ENCODE peak calls at places on chromosomes 4 and X, in nine cellular contexts. One of them, this sample, is unnamed.

GRCh38 chr4:61923179-61923578 is 723.1 kb downstream of the ADGRL3 start:
- DNase-seq in cerebellar nuclear complex: no peak
- DNase-seq in immature natural killer cell: no peak
- DNase-seq in activated naive CD8-positive, alpha-beta T cell treated with anti-CD3 and anti-CD28 coated beads for 36 hours: no peak
- DNase-seq in stimulated activated CD8-positive, alpha-beta memory T cell treated with anti-CD3 and anti-CD28 coated beads, Interleukin-2, amount 100 ng/mL, for 48 hours: no peak
- DNase-seq in progenitor cell of endocrine pancreas: no peak
- DNase-seq in testis: no peak
- DNase-seq in NCI-H1436: no peak
- DNase-seq in GM04504: no peak
- DNase-seq in this sample: no peak

GRCh38 chr4:2792711-2793577 is at the start of gene SH3BP2:
- DNase-seq in cerebellar nuclear complex: no peak
- DNase-seq in immature natural killer cell: peak
- DNase-seq in activated naive CD8-positive, alpha-beta T cell treated with anti-CD3 and anti-CD28 coated beads for 36 hours: peak
- DNase-seq in stimulated activated CD8-positive, alpha-beta memory T cell treated with anti-CD3 and anti-CD28 coated beads, Interleukin-2, amount 100 ng/mL, for 48 hours: peak
- DNase-seq in progenitor cell of endocrine pancreas: peak
- DNase-seq in testis: peak
- DNase-seq in NCI-H1436: peak
- DNase-seq in GM04504: no peak
- DNase-seq in this sample: peak

GRCh38 chr4:164748375-164748774 is 5.6 kb upstream of the SMIM31 start:
- DNase-seq in cerebellar nuclear complex: no peak
- DNase-seq in immature natural killer cell: no peak
- DNase-seq in activated naive CD8-positive, alpha-beta T cell treated with anti-CD3 and anti-CD28 coated beads for 36 hours: no peak
- DNase-seq in stimulated activated CD8-positive, alpha-beta memory T cell treated with anti-CD3 and anti-CD28 coated beads, Interleukin-2, amount 100 ng/mL, for 48 hours: no peak
- DNase-seq in progenitor cell of endocrine pancreas: no peak
- DNase-seq in testis: no peak
- DNase-seq in NCI-H1436: no peak
- DNase-seq in GM04504: no peak
- DNase-seq in this sample: no peak

GRCh38 chr4:121457278-121457875 is 76.6 kb upstream of the QRFPR start:
- DNase-seq in cerebellar nuclear complex: no peak
- DNase-seq in immature natural killer cell: no peak
- DNase-seq in activated naive CD8-positive, alpha-beta T cell treated with anti-CD3 and anti-CD28 coated beads for 36 hours: no peak
- DNase-seq in stimulated activated CD8-positive, alpha-beta memory T cell treated with anti-CD3 and anti-CD28 coated beads, Interleukin-2, amount 100 ng/mL, for 48 hours: no peak
- DNase-seq in progenitor cell of endocrine pancreas: no peak
- DNase-seq in testis: no peak
- DNase-seq in NCI-H1436: no peak
- DNase-seq in GM04504: no peak
- DNase-seq in this sample: no peak

GRCh38 chr4:83603130-83603529 is 67.2 kb downstream of the GPAT3 start:
- DNase-seq in cerebellar nuclear complex: no peak
- DNase-seq in immature natural killer cell: no peak
- DNase-seq in activated naive CD8-positive, alpha-beta T cell treated with anti-CD3 and anti-CD28 coated beads for 36 hours: no peak
- DNase-seq in stimulated activated CD8-positive, alpha-beta memory T cell treated with anti-CD3 and anti-CD28 coated beads, Interleukin-2, amount 100 ng/mL, for 48 hours: no peak
- DNase-seq in progenitor cell of endocrine pancreas: no peak
- DNase-seq in testis: no peak
- DNase-seq in NCI-H1436: no peak
- DNase-seq in GM04504: no peak
- DNase-seq in this sample: no peak

GRCh38 chr4:8594097-8595038 is 1.8 kb downstream of the CPZ start:
- DNase-seq in cerebellar nuclear complex: no peak
- DNase-seq in immature natural killer cell: no peak
- DNase-seq in activated naive CD8-positive, alpha-beta T cell treated with anti-CD3 and anti-CD28 coated beads for 36 hours: no peak
- DNase-seq in stimulated activated CD8-positive, alpha-beta memory T cell treated with anti-CD3 and anti-CD28 coated beads, Interleukin-2, amount 100 ng/mL, for 48 hours: no peak
- DNase-seq in progenitor cell of endocrine pancreas: peak
- DNase-seq in testis: peak
- DNase-seq in NCI-H1436: no peak
- DNase-seq in GM04504: peak
- DNase-seq in this sample: peak

GRCh38 chrX:68936608-68937007 is 107.8 kb downstream of the EFNB1 start:
- DNase-seq in cerebellar nuclear complex: no peak
- DNase-seq in immature natural killer cell: no peak
- DNase-seq in activated naive CD8-positive, alpha-beta T cell treated with anti-CD3 and anti-CD28 coated beads for 36 hours: no peak
- DNase-seq in stimulated activated CD8-positive, alpha-beta memory T cell treated with anti-CD3 and anti-CD28 coated beads, Interleukin-2, amount 100 ng/mL, for 48 hours: no peak
- DNase-seq in progenitor cell of endocrine pancreas: no peak
- DNase-seq in testis: no peak
- DNase-seq in NCI-H1436: no peak
- DNase-seq in GM04504: peak
- DNase-seq in this sample: peak

GRCh38 chr4:93649828-93650227 is 178.7 kb upstream of the ATOH1 start:
- DNase-seq in cerebellar nuclear complex: no peak
- DNase-seq in immature natural killer cell: no peak
- DNase-seq in activated naive CD8-positive, alpha-beta T cell treated with anti-CD3 and anti-CD28 coated beads for 36 hours: no peak
- DNase-seq in stimulated activated CD8-positive, alpha-beta memory T cell treated with anti-CD3 and anti-CD28 coated beads, Interleukin-2, amount 100 ng/mL, for 48 hours: no peak
- DNase-seq in progenitor cell of endocrine pancreas: no peak
- DNase-seq in testis: no peak
- DNase-seq in NCI-H1436: no peak
- DNase-seq in GM04504: no peak
- DNase-seq in this sample: no peak

GRCh38 chr4:168503652-168504362 is 7.0 kb downstream of the PALLD start:
- DNase-seq in cerebellar nuclear complex: no peak
- DNase-seq in immature natural killer cell: no peak
- DNase-seq in activated naive CD8-positive, alpha-beta T cell treated with anti-CD3 and anti-CD28 coated beads for 36 hours: no peak
- DNase-seq in stimulated activated CD8-positive, alpha-beta memory T cell treated with anti-CD3 and anti-CD28 coated beads, Interleukin-2, amount 100 ng/mL, for 48 hours: no peak
- DNase-seq in progenitor cell of endocrine pancreas: no peak
- DNase-seq in testis: no peak
- DNase-seq in NCI-H1436: no peak
- DNase-seq in GM04504: no peak
- DNase-seq in this sample: no peak

GRCh38 chr4:52750819-52751348 is 341 bp downstream of the ERVMER34-1 start:
- DNase-seq in cerebellar nuclear complex: no peak
- DNase-seq in immature natural killer cell: no peak
- DNase-seq in activated naive CD8-positive, alpha-beta T cell treated with anti-CD3 and anti-CD28 coated beads for 36 hours: peak
- DNase-seq in stimulated activated CD8-positive, alpha-beta memory T cell treated with anti-CD3 and anti-CD28 coated beads, Interleukin-2, amount 100 ng/mL, for 48 hours: no peak
- DNase-seq in progenitor cell of endocrine pancreas: peak
- DNase-seq in testis: peak
- DNase-seq in NCI-H1436: no peak
- DNase-seq in GM04504: no peak
- DNase-seq in this sample: no peak

GRCh38 chr4:126790633-126791032 is 842.1 kb upstream of the INTU start:
- DNase-seq in cerebellar nuclear complex: no peak
- DNase-seq in immature natural killer cell: no peak
- DNase-seq in activated naive CD8-positive, alpha-beta T cell treated with anti-CD3 and anti-CD28 coated beads for 36 hours: no peak
- DNase-seq in stimulated activated CD8-positive, alpha-beta memory T cell treated with anti-CD3 and anti-CD28 coated beads, Interleukin-2, amount 100 ng/mL, for 48 hours: no peak
- DNase-seq in progenitor cell of endocrine pancreas: no peak
- DNase-seq in testis: no peak
- DNase-seq in NCI-H1436: no peak
- DNase-seq in GM04504: no peak
- DNase-seq in this sample: no peak

GRCh38 chr4:98586634-98587354 is 71.6 kb downstream of the TSPAN5 start:
- DNase-seq in cerebellar nuclear complex: no peak
- DNase-seq in immature natural killer cell: no peak
- DNase-seq in activated naive CD8-positive, alpha-beta T cell treated with anti-CD3 and anti-CD28 coated beads for 36 hours: no peak
- DNase-seq in stimulated activated CD8-positive, alpha-beta memory T cell treated with anti-CD3 and anti-CD28 coated beads, Interleukin-2, amount 100 ng/mL, for 48 hours: no peak
- DNase-seq in progenitor cell of endocrine pancreas: no peak
- DNase-seq in testis: no peak
- DNase-seq in NCI-H1436: no peak
- DNase-seq in GM04504: no peak
- DNase-seq in this sample: no peak

GRCh38 chr4:140806175-140806574 is 50.0 kb upstream of the TBC1D9 start:
- DNase-seq in cerebellar nuclear complex: no peak
- DNase-seq in immature natural killer cell: no peak
- DNase-seq in activated naive CD8-positive, alpha-beta T cell treated with anti-CD3 and anti-CD28 coated beads for 36 hours: no peak
- DNase-seq in stimulated activated CD8-positive, alpha-beta memory T cell treated with anti-CD3 and anti-CD28 coated beads, Interleukin-2, amount 100 ng/mL, for 48 hours: no peak
- DNase-seq in progenitor cell of endocrine pancreas: no peak
- DNase-seq in testis: no peak
- DNase-seq in NCI-H1436: no peak
- DNase-seq in GM04504: no peak
- DNase-seq in this sample: no peak

GRCh38 chr4:37715889-37716402 is 29.8 kb upstream of the RELL1 start:
- DNase-seq in cerebellar nuclear complex: no peak
- DNase-seq in immature natural killer cell: no peak
- DNase-seq in activated naive CD8-positive, alpha-beta T cell treated with anti-CD3 and anti-CD28 coated beads for 36 hours: peak
- DNase-seq in stimulated activated CD8-positive, alpha-beta memory T cell treated with anti-CD3 and anti-CD28 coated beads, Interleukin-2, amount 100 ng/mL, for 48 hours: no peak
- DNase-seq in progenitor cell of endocrine pancreas: no peak
- DNase-seq in testis: no peak
- DNase-seq in NCI-H1436: peak
- DNase-seq in GM04504: no peak
- DNase-seq in this sample: peak

GRCh38 chrX:15714529-15714928 is 23.5 kb upstream of the CA5B start:
- DNase-seq in cerebellar nuclear complex: no peak
- DNase-seq in immature natural killer cell: no peak
- DNase-seq in activated naive CD8-positive, alpha-beta T cell treated with anti-CD3 and anti-CD28 coated beads for 36 hours: no peak
- DNase-seq in stimulated activated CD8-positive, alpha-beta memory T cell treated with anti-CD3 and anti-CD28 coated beads, Interleukin-2, amount 100 ng/mL, for 48 hours: no peak
- DNase-seq in progenitor cell of endocrine pancreas: no peak
- DNase-seq in testis: peak
- DNase-seq in NCI-H1436: no peak
- DNase-seq in GM04504: no peak
- DNase-seq in this sample: no peak

GRCh38 chrX:45762699-45763647 is 562.3 kb upstream of the DIPK2B start:
- DNase-seq in cerebellar nuclear complex: no peak
- DNase-seq in immature natural killer cell: no peak
- DNase-seq in activated naive CD8-positive, alpha-beta T cell treated with anti-CD3 and anti-CD28 coated beads for 36 hours: no peak
- DNase-seq in stimulated activated CD8-positive, alpha-beta memory T cell treated with anti-CD3 and anti-CD28 coated beads, Interleukin-2, amount 100 ng/mL, for 48 hours: no peak
- DNase-seq in progenitor cell of endocrine pancreas: no peak
- DNase-seq in testis: no peak
- DNase-seq in NCI-H1436: no peak
- DNase-seq in GM04504: no peak
- DNase-seq in this sample: no peak

GRCh38 chr4:122012735-122013134 is 60.9 kb upstream of the TRPC3 start:
- DNase-seq in cerebellar nuclear complex: no peak
- DNase-seq in immature natural killer cell: no peak
- DNase-seq in activated naive CD8-positive, alpha-beta T cell treated with anti-CD3 and anti-CD28 coated beads for 36 hours: no peak
- DNase-seq in stimulated activated CD8-positive, alpha-beta memory T cell treated with anti-CD3 and anti-CD28 coated beads, Interleukin-2, amount 100 ng/mL, for 48 hours: no peak
- DNase-seq in progenitor cell of endocrine pancreas: no peak
- DNase-seq in testis: no peak
- DNase-seq in NCI-H1436: no peak
- DNase-seq in GM04504: peak
- DNase-seq in this sample: no peak

GRCh38 chr4:171718069-171718468 is 95.1 kb upstream of the GALNTL6 start:
- DNase-seq in cerebellar nuclear complex: no peak
- DNase-seq in immature natural killer cell: no peak
- DNase-seq in activated naive CD8-positive, alpha-beta T cell treated with anti-CD3 and anti-CD28 coated beads for 36 hours: no peak
- DNase-seq in stimulated activated CD8-positive, alpha-beta memory T cell treated with anti-CD3 and anti-CD28 coated beads, Interleukin-2, amount 100 ng/mL, for 48 hours: no peak
- DNase-seq in progenitor cell of endocrine pancreas: no peak
- DNase-seq in testis: no peak
- DNase-seq in NCI-H1436: no peak
- DNase-seq in GM04504: no peak
- DNase-seq in this sample: no peak

GRCh38 chr4:107094332-107094731 is 58.2 kb upstream of the DKK2 start:
- DNase-seq in cerebellar nuclear complex: no peak
- DNase-seq in immature natural killer cell: no peak
- DNase-seq in activated naive CD8-positive, alpha-beta T cell treated with anti-CD3 and anti-CD28 coated beads for 36 hours: no peak
- DNase-seq in stimulated activated CD8-positive, alpha-beta memory T cell treated with anti-CD3 and anti-CD28 coated beads, Interleukin-2, amount 100 ng/mL, for 48 hours: no peak
- DNase-seq in progenitor cell of endocrine pancreas: no peak
- DNase-seq in testis: no peak
- DNase-seq in NCI-H1436: no peak
- DNase-seq in GM04504: peak
- DNase-seq in this sample: peak

GRCh38 chr4:113447695-113448265 is 313.8 kb downstream of the CAMK2D start:
- DNase-seq in cerebellar nuclear complex: no peak
- DNase-seq in immature natural killer cell: no peak
- DNase-seq in activated naive CD8-positive, alpha-beta T cell treated with anti-CD3 and anti-CD28 coated beads for 36 hours: no peak
- DNase-seq in stimulated activated CD8-positive, alpha-beta memory T cell treated with anti-CD3 and anti-CD28 coated beads, Interleukin-2, amount 100 ng/mL, for 48 hours: no peak
- DNase-seq in progenitor cell of endocrine pancreas: no peak
- DNase-seq in testis: peak
- DNase-seq in NCI-H1436: no peak
- DNase-seq in GM04504: no peak
- DNase-seq in this sample: no peak

GRCh38 chr4:172995704-172996103 is 172.9 kb upstream of the GALNT7 start:
- DNase-seq in cerebellar nuclear complex: no peak
- DNase-seq in immature natural killer cell: no peak
- DNase-seq in activated naive CD8-positive, alpha-beta T cell treated with anti-CD3 and anti-CD28 coated beads for 36 hours: no peak
- DNase-seq in stimulated activated CD8-positive, alpha-beta memory T cell treated with anti-CD3 and anti-CD28 coated beads, Interleukin-2, amount 100 ng/mL, for 48 hours: no peak
- DNase-seq in progenitor cell of endocrine pancreas: no peak
- DNase-seq in testis: no peak
- DNase-seq in NCI-H1436: no peak
- DNase-seq in GM04504: no peak
- DNase-seq in this sample: no peak

GRCh38 chrX:46628406-46629371 is 55.1 kb downstream of the CHST7 start:
- DNase-seq in cerebellar nuclear complex: no peak
- DNase-seq in immature natural killer cell: no peak
- DNase-seq in activated naive CD8-positive, alpha-beta T cell treated with anti-CD3 and anti-CD28 coated beads for 36 hours: peak
- DNase-seq in stimulated activated CD8-positive, alpha-beta memory T cell treated with anti-CD3 and anti-CD28 coated beads, Interleukin-2, amount 100 ng/mL, for 48 hours: peak
- DNase-seq in progenitor cell of endocrine pancreas: no peak
- DNase-seq in testis: peak
- DNase-seq in NCI-H1436: no peak
- DNase-seq in GM04504: peak
- DNase-seq in this sample: peak

GRCh38 chr4:37503231-37503630 is 182.9 kb downstream of the RELL1 start:
- DNase-seq in cerebellar nuclear complex: peak
- DNase-seq in immature natural killer cell: no peak
- DNase-seq in activated naive CD8-positive, alpha-beta T cell treated with anti-CD3 and anti-CD28 coated beads for 36 hours: no peak
- DNase-seq in stimulated activated CD8-positive, alpha-beta memory T cell treated with anti-CD3 and anti-CD28 coated beads, Interleukin-2, amount 100 ng/mL, for 48 hours: no peak
- DNase-seq in progenitor cell of endocrine pancreas: no peak
- DNase-seq in testis: no peak
- DNase-seq in NCI-H1436: no peak
- DNase-seq in GM04504: no peak
- DNase-seq in this sample: no peak

GRCh38 chr4:96972920-96973319 is 1133.0 kb downstream of the PDHA2 start:
- DNase-seq in cerebellar nuclear complex: no peak
- DNase-seq in immature natural killer cell: no peak
- DNase-seq in activated naive CD8-positive, alpha-beta T cell treated with anti-CD3 and anti-CD28 coated beads for 36 hours: no peak
- DNase-seq in stimulated activated CD8-positive, alpha-beta memory T cell treated with anti-CD3 and anti-CD28 coated beads, Interleukin-2, amount 100 ng/mL, for 48 hours: no peak
- DNase-seq in progenitor cell of endocrine pancreas: no peak
- DNase-seq in testis: no peak
- DNase-seq in NCI-H1436: no peak
- DNase-seq in GM04504: no peak
- DNase-seq in this sample: no peak

GRCh38 chrX:149630681-149631292 is 805 bp downstream of the TMEM185A start:
- DNase-seq in cerebellar nuclear complex: no peak
- DNase-seq in immature natural killer cell: no peak
- DNase-seq in activated naive CD8-positive, alpha-beta T cell treated with anti-CD3 and anti-CD28 coated beads for 36 hours: no peak
- DNase-seq in stimulated activated CD8-positive, alpha-beta memory T cell treated with anti-CD3 and anti-CD28 coated beads, Interleukin-2, amount 100 ng/mL, for 48 hours: no peak
- DNase-seq in progenitor cell of endocrine pancreas: no peak
- DNase-seq in testis: peak
- DNase-seq in NCI-H1436: no peak
- DNase-seq in GM04504: no peak
- DNase-seq in this sample: peak

GRCh38 chr4:184386271-184386781 is 88.0 kb downstream of the IRF2 start:
- DNase-seq in cerebellar nuclear complex: no peak
- DNase-seq in immature natural killer cell: no peak
- DNase-seq in activated naive CD8-positive, alpha-beta T cell treated with anti-CD3 and anti-CD28 coated beads for 36 hours: no peak
- DNase-seq in stimulated activated CD8-positive, alpha-beta memory T cell treated with anti-CD3 and anti-CD28 coated beads, Interleukin-2, amount 100 ng/mL, for 48 hours: no peak
- DNase-seq in progenitor cell of endocrine pancreas: no peak
- DNase-seq in testis: no peak
- DNase-seq in NCI-H1436: no peak
- DNase-seq in GM04504: no peak
- DNase-seq in this sample: no peak

GRCh38 chr4:155237567-155237966 is 29.1 kb downstream of the NPY2R start:
- DNase-seq in cerebellar nuclear complex: no peak
- DNase-seq in immature natural killer cell: no peak
- DNase-seq in activated naive CD8-positive, alpha-beta T cell treated with anti-CD3 and anti-CD28 coated beads for 36 hours: no peak
- DNase-seq in stimulated activated CD8-positive, alpha-beta memory T cell treated with anti-CD3 and anti-CD28 coated beads, Interleukin-2, amount 100 ng/mL, for 48 hours: no peak
- DNase-seq in progenitor cell of endocrine pancreas: no peak
- DNase-seq in testis: no peak
- DNase-seq in NCI-H1436: no peak
- DNase-seq in GM04504: no peak
- DNase-seq in this sample: no peak

GRCh38 chr4:181548873-181549541 is 694.2 kb upstream of the TENM3 start:
- DNase-seq in cerebellar nuclear complex: no peak
- DNase-seq in immature natural killer cell: no peak
- DNase-seq in activated naive CD8-positive, alpha-beta T cell treated with anti-CD3 and anti-CD28 coated beads for 36 hours: no peak
- DNase-seq in stimulated activated CD8-positive, alpha-beta memory T cell treated with anti-CD3 and anti-CD28 coated beads, Interleukin-2, amount 100 ng/mL, for 48 hours: no peak
- DNase-seq in progenitor cell of endocrine pancreas: no peak
- DNase-seq in testis: no peak
- DNase-seq in NCI-H1436: peak
- DNase-seq in GM04504: peak
- DNase-seq in this sample: peak

GRCh38 chr4:11623726-11624037 is 195.0 kb upstream of the HS3ST1 start:
- DNase-seq in cerebellar nuclear complex: no peak
- DNase-seq in immature natural killer cell: no peak
- DNase-seq in activated naive CD8-positive, alpha-beta T cell treated with anti-CD3 and anti-CD28 coated beads for 36 hours: no peak
- DNase-seq in stimulated activated CD8-positive, alpha-beta memory T cell treated with anti-CD3 and anti-CD28 coated beads, Interleukin-2, amount 100 ng/mL, for 48 hours: no peak
- DNase-seq in progenitor cell of endocrine pancreas: peak
- DNase-seq in testis: peak
- DNase-seq in NCI-H1436: no peak
- DNase-seq in GM04504: no peak
- DNase-seq in this sample: peak